ENCODE peak calls at places on chromosomes 11 and 22, in nine cellular contexts. M is PC-3; P is fibroblast of lung; T is iPS DF 6.9; N is thoracic aorta; Z is CD8-positive, alpha-beta T cell; U is sigmoid colon; Y is stomach; H is lower lobe of right lung. B is an unnamed sample. For H3K4me1, the result is how much of the 10 kb centered on the place peaks cover.

GRCh38 chr11:71963468-71963867 is 34.6 kb downstream of the RNF121 start:
- DNase-seq in N (no peak), U (no peak), T (no peak), Y (no peak), H (no peak), P (no peak), Z (no peak), M (no peak), B (no peak)

GRCh38 chr11:17512101-17512500 is 32.1 kb downstream of the USH1C start:
- DNase-seq in H (no peak), Y (no peak), Z (no peak), N (no peak), P (no peak), M (no peak), T (no peak), U (no peak), B (no peak)

GRCh38 chr11:114367244-114367957 is 32.9 kb downstream of the C11orf71 start:
- DNase-seq in H (no peak), U (no peak), P (no peak), T (no peak), Y (no peak), M (peak), N (no peak), Z (no peak), B (no peak)

GRCh38 chr11:64139045-64139444 is 26.9 kb downstream of the MACROD1 start:
- DNase-seq in Y (no peak), N (no peak), M (no peak), U (peak), T (no peak), Z (no peak), H (no peak), P (no peak), B (no peak)

GRCh38 chr11:121802542-121802941 is 313.5 kb downstream of the BLID start:
- DNase-seq in U (peak), P (peak), H (peak), T (no peak), M (no peak), Z (no peak), Y (no peak), N (no peak), B (no peak)

GRCh38 chr11:42841563-42841962 is 470.2 kb upstream of the API5 start:
- DNase-seq in N (no peak), P (no peak), H (no peak), Y (no peak), U (no peak), M (no peak), T (no peak), Z (no peak), B (no peak)

GRCh38 chr11:34185926-34186841 is 80.8 kb downstream of the NAT10 start:
- DNase-seq in Y (no peak), H (no peak), Z (no peak), N (no peak), P (no peak), U (no peak), M (no peak), T (no peak), B (no peak)

GRCh38 chr11:2305862-2306823 is 4.3 kb downstream of the TSPAN32 start:
- DNase-seq in M (no peak), T (no peak), U (peak), Z (no peak), Y (peak), N (no peak), H (peak), P (peak), B (peak)

GRCh38 chr11:20048707-20049106 is 111.6 kb downstream of the DBX1 start:
- DNase-seq in M (no peak), P (no peak), H (no peak), Z (no peak), T (no peak), Y (no peak), U (no peak), N (no peak), B (no peak)

GRCh38 chr11:44659641-44660040 is 67.1 kb upstream of the TSPAN18 start:
- DNase-seq in M (no peak), Z (no peak), P (no peak), H (no peak), Y (no peak), U (peak), N (peak), T (no peak), B (no peak)

GRCh38 chr22:40463727-40464126 is 93.3 kb downstream of the SGSM3 start:
- DNase-seq in P (no peak), U (no peak), Z (peak), Y (no peak), M (no peak), T (no peak), H (no peak), N (no peak), B (no peak)

GRCh38 chr11:4465411-4465810 is 16.3 kb downstream of the OR52K2 start:
- DNase-seq in H (no peak), P (no peak), U (no peak), Y (no peak), N (no peak), T (no peak), M (no peak), Z (no peak), B (no peak)

GRCh38 chr22:41367680-41368542 is 13.8 kb upstream of the TEF start:
- DNase-seq in H (peak), P (no peak), N (no peak), U (peak), M (no peak), Z (no peak), Y (peak), T (no peak), B (no peak)

GRCh38 chr11:120391297-120391696 is 55.1 kb downstream of the ARHGEF12 start:
- DNase-seq in Z (no peak), N (no peak), M (no peak), Y (no peak), U (no peak), H (no peak), P (no peak), T (no peak), B (no peak)

GRCh38 chr22:43774318-43774717 is 37.8 kb downstream of the EFCAB6 start:
- DNase-seq in T (no peak), N (no peak), M (no peak), Y (no peak), P (no peak), U (no peak), H (no peak), Z (no peak), B (no peak)

GRCh38 chr11:7485854-7486425 is 634 bp downstream of the OLFML1 start:
- DNase-seq in P (no peak), N (no peak), M (no peak), Z (no peak), H (no peak), U (no peak), Y (no peak), T (no peak), B (no peak)

GRCh38 chr11:11208994-11209393 is 144.1 kb downstream of the CSNK2A3 start:
- DNase-seq in N (no peak), Z (no peak), M (no peak), P (no peak), U (no peak), Y (no peak), H (no peak), T (no peak), B (no peak)

GRCh38 chr11:1964348-1964747 is 17.2 kb downstream of the MRPL23 start:
- DNase-seq in H (no peak), M (no peak), N (no peak), Z (no peak), U (no peak), Y (no peak), P (no peak), T (no peak), B (no peak)

GRCh38 chr11:2993000-2993330 is 836 bp upstream of the NAP1L4 start:
- DNase-seq in T (no peak), U (no peak), M (no peak), P (no peak), Y (no peak), Z (no peak), H (no peak), N (no peak), B (no peak)

GRCh38 chr11:94776351-94777321 is 8.5 kb downstream of the AMOTL1 start:
- DNase-seq in Y (peak), Z (no peak), P (peak), M (peak), N (no peak), T (no peak), H (peak), U (peak), B (no peak)

GRCh38 chr22:37378642-37379058 is 48.6 kb downstream of the ELFN2 start:
- DNase-seq in Y (no peak), M (peak), Z (no peak), H (no peak), P (no peak), T (no peak), N (no peak), U (no peak), B (no peak)

GRCh38 chr22:47190957-47191323 is 428.5 kb downstream of the TBC1D22A start:
- DNase-seq in P (no peak), Y (peak), H (peak), M (no peak), Z (no peak), N (no peak), T (no peak), U (peak), B (no peak)

GRCh38 chr11:63613517-63614135 is 607 bp downstream of the PLAAT3 start:
- DNase-seq in H (peak), Y (peak), P (no peak), T (no peak), N (no peak), U (peak), Z (peak), M (peak), B (peak)

GRCh38 chr22:19122752-19123492 is 710 bp upstream of the DGCR2 start:
- DNase-seq in Z (no peak), Y (peak), N (no peak), H (no peak), P (peak), M (no peak), U (no peak), T (no peak), B (peak)

GRCh38 chr11:33643167-33643817 is 57.3 kb downstream of the C11orf91 start:
- DNase-seq in U (no peak), T (no peak), M (no peak), Y (no peak), P (no peak), Z (no peak), N (no peak), H (no peak), B (no peak)

GRCh38 chr11:45432910-45433309 is 146.8 kb upstream of the SYT13 start:
- DNase-seq in P (no peak), H (no peak), T (no peak), M (no peak), U (no peak), Z (no peak), N (no peak), Y (no peak), B (no peak)

GRCh38 chr11:128532016-128532570 is 55.3 kb downstream of the ETS1 start:
- DNase-seq in H (no peak), M (no peak), U (no peak), T (no peak), N (no peak), P (no peak), Z (no peak), Y (peak), B (no peak)

GRCh38 chr11:96338910-96339703 is 3.9 kb downstream of the MAML2 start:
- DNase-seq in Y (no peak), U (peak), H (peak), Z (peak), M (peak), N (no peak), P (peak), T (no peak), B (peak)

GRCh38 chr11:96339704-96340554 is 3.1 kb downstream of the MAML2 start:
- DNase-seq in U (no peak), P (peak), Z (no peak), N (no peak), Y (no peak), H (no peak), T (no peak), M (no peak), B (no peak)

GRCh38 chr11:96341237-96342130 is 1.5 kb downstream of the MAML2 start:
- DNase-seq in N (no peak), Y (peak), U (peak), T (no peak), Z (peak), M (peak), P (peak), H (peak), B (peak)

GRCh38 chr11:96342131-96342970 is 644 bp downstream of the MAML2 start:
- DNase-seq in Z (no peak), M (peak), U (no peak), N (no peak), Y (no peak), T (no peak), P (peak), H (no peak), B (no peak)

DNA sequence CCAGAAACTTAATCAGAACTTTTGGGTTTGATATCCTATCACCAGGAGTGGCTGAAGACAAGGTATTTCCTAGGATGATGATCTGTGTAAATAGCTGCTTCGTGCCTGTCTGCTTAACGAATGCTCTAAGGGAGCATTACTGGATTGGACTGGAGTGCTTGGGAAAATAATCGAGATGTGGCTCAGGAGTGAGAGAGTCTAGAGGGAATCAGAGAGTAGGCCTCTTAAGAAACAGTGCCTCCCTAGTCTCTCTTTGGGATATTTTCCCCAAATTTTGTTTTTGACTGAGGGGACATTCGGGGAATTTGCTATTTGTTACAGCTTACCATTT is 2.5 kb downstream of the MAML2 start:
- DNase-seq in P (peak), N (no peak), T (no peak), M (no peak), Z (no peak), U (no peak), H (no peak), Y (no peak), B (no peak)
- H3K4me1 ChIP-seq in P (under half), N (under half), T (under half), M (under half), Z (under half), U (half or more), H (half or more), Y (half or more), B (under half)

DNA sequence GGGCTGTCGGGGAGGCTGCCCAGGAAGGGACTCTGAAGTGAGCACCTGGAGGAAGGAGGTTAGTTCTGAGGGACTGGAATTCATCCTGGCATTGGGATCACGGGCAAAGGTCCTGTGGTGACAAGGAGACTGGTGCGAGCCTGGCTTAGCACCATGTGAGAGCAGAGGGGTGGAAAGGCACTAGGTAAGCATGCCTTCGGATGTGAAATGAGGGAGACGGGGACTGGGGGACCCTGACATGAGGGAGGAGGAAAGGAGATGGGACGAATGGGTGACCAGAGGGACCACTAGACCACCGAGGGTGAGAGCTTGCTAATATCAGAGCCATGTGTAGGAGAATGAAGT is 3.1 kb upstream of the VPREB1 start:
- DNase-seq in Z (no peak), U (no peak), H (no peak), N (no peak), P (no peak), Y (no peak), T (no peak), M (no peak), B (no peak)
- H3K4me1 ChIP-seq in Z (under half), U (under half), H (under half), N (under half), P (under half), Y (under half), T (under half), M (under half), B (under half)

GRCh38 chr22:28915969-28916368 is 32.6 kb downstream of the ZNRF3 start:
- DNase-seq in H (no peak), Z (no peak), M (no peak), T (no peak), U (no peak), P (no peak), N (no peak), Y (no peak), B (no peak)

GRCh38 chr22:28921585-28921879 is 38.2 kb downstream of the ZNRF3 start:
- DNase-seq in H (no peak), U (no peak), Y (no peak), Z (no peak), P (no peak), T (no peak), M (no peak), N (no peak), B (no peak)

GRCh38 chr22:28922540-28923244 is 39.3 kb downstream of the ZNRF3 start:
- DNase-seq in H (no peak), Z (no peak), T (no peak), M (no peak), P (no peak), U (no peak), Y (no peak), N (no peak), B (no peak)

GRCh38 chr22:28920757-28921584 is 37.6 kb downstream of the ZNRF3 start:
- DNase-seq in P (no peak), Z (no peak), H (no peak), U (no peak), Y (no peak), T (no peak), N (no peak), M (no peak), B (no peak)

DNA sequence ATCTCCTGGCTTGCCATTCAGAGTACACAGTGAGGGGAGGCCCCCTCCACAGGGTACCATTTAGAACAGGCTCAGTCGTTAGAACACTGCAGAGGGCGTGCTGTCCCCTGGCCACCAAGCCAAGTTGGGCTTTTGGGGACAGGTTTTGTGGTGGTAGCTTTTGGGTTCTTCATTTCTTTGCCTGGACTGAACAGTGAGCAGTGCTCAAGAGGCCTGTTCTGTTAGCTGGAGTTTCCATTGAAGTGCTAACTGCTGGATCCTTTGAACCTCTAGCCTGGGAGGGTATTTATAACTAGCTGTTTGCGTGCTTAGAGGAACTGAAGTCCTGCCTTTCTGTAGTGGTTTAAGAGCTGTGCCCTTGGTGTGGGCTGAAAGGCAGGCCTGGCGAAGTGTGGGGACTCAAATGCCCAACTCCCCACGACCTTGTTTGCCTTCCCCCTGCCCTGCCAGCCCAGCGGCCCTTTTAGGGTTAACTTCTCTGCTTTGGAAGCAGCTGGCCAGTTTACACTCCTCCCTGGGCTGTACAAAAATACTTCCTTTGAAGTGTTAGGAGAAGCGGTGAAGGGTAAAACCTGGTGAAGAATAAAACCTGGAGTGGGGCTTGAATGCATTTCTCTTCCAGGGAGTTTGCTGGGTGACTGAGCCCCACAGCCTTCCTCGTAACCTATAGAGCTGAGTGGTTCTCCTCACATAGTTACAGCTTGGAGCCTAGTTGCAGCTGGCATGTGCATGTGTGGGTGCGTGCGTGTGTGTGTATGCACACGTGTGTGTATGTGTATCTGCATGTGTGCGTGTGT is 34.6 kb downstream of the ZNRF3 start:
- DNase-seq in Y (peak), U (peak), P (peak), Z (no peak), N (no peak), T (no peak), M (no peak), H (no peak), B (no peak)
- H3K4me1 ChIP-seq in Y (under half), U (under half), P (under half), Z (under half), N (under half), T (under half), M (under half), H (half or more), B (under half)

GRCh38 chr11:67268036-67268683 is 1.9 kb downstream of the GRK2 start:
- DNase-seq in M (no peak), U (peak), T (no peak), Z (peak), P (no peak), Y (no peak), H (peak), N (no peak), B (no peak)

GRCh38 chr11:67264886-67265632 is 1.2 kb upstream of the GRK2 start:
- DNase-seq in U (peak), T (no peak), P (no peak), N (no peak), M (no peak), H (no peak), Y (no peak), Z (no peak), B (no peak)

GRCh38 chr11:67267188-67268035 is 1.1 kb downstream of the GRK2 start:
- DNase-seq in P (no peak), H (peak), M (peak), U (peak), Z (peak), T (no peak), Y (peak), N (no peak), B (no peak)

GRCh38 chr11:67265633-67266423 is 445 bp upstream of the GRK2 start:
- DNase-seq in M (peak), Z (peak), N (no peak), P (peak), U (peak), Y (peak), H (peak), T (no peak), B (peak)

DNA sequence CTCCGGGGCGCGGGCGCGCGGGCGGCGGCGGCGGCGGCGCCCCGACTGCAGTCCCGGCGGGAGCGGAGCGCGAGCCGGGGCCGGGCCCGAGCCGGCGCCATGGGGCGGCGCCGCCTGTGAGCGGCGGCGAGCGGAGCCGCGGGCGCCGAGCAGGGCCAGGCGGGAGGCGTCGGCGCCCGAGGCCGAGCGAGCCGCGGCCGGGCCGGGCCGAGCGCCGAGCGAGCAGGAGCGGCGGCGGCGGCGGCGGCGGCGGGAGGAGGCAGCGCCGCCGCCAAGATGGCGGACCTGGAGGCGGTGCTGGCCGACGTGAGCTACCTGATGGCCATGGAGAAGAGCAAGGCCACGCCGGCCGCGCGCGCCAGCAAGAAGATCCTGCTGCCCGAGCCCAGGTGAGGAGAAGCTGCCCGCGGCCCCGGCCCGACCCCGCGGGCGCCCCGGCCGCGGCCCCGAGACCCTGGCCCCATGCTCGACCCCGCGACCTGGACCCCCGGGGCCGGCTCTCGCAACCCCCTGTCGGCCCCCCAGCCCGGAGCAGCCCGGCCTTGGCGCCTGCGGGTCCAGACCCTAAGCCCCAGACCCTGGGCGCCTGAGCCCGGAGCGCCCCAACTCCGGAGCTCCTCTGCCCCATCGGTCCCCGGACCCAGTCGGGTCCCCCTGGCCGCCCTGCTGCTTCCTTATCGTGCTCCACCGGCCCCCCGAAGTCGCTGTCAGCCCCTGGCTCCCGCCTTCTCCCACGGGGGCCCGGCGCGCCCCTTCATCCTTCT is at the start of gene GRK2:
- DNase-seq in N (no peak), Y (peak), T (no peak), P (no peak), U (peak), H (peak), Z (peak), M (peak), B (no peak)
- H3K4me1 ChIP-seq in N (under half), Y (half or more), T (under half), P (under half), U (half or more), H (half or more), Z (half or more), M (under half), B (half or more)

B was measured in tibial nerve.